ENCODE peak calls at places on chromosomes 3 and 15, in four cellular contexts. V is K562, Y is WTC11, N is HepG2. A is an unnamed sample.

GRCh38 chr3:150165396-150166094 is 194.8 kb upstream of the PFN2 start:
- DNase-seq in V (no peak), Y (no peak), N (no peak), A (no peak)

GRCh38 chr3:61237858-61238257 is 13.4 kb downstream of the FHIT start:
- DNase-seq in V (peak), Y (no peak), N (no peak), A (no peak)

GRCh38 chr3:155560135-155560534 is 184.7 kb downstream of the PLCH1 start:
- DNase-seq in V (no peak), Y (no peak), N (no peak), A (no peak)

GRCh38 chr15:75230524-75231371 is 27.4 kb upstream of the GOLGA6C start:
- DNase-seq in V (no peak), Y (no peak), N (no peak), A (no peak)

GRCh38 chr3:41683666-41684350 is 278.1 kb downstream of the ULK4 start:
- DNase-seq in V (no peak), Y (no peak), N (peak), A (no peak)

GRCh38 chr3:14608298-14608697 is 43.3 kb upstream of the CCDC174 start:
- DNase-seq in V (no peak), Y (no peak), N (no peak), A (no peak)

GRCh38 chr3:99659965-99660364 is 21.6 kb downstream of the COL8A1 start:
- DNase-seq in V (no peak), Y (no peak), N (no peak), A (no peak)

GRCh38 chr3:138222316-138222715 is 35.2 kb downstream of the ARMC8 start:
- DNase-seq in V (no peak), Y (no peak), N (no peak), A (no peak)

GRCh38 chr3:111714305-111714704 is 119.2 kb upstream of the ZBED2 start:
- DNase-seq in V (no peak), Y (peak), N (no peak), A (no peak)

GRCh38 chr3:73510298-73510697 is 114.4 kb downstream of the PDZRN3 start:
- DNase-seq in V (no peak), Y (no peak), N (no peak), A (no peak)

GRCh38 chr15:23035964-23036566 is 3.3 kb downstream of the TUBGCP5 start:
- DNase-seq in V (peak), Y (peak), N (peak), A (peak)

GRCh38 chr3:197547206-197547605 is 8.6 kb downstream of the BDH1 start:
- DNase-seq in V (no peak), Y (no peak), N (no peak), A (no peak)

GRCh38 chr3:119559441-119559963 is at the start of gene CD80:
- DNase-seq in V (peak), Y (peak), N (peak), A (peak)

GRCh38 chr3:178629430-178630178 is 93.4 kb downstream of the KCNMB2 start:
- DNase-seq in V (no peak), Y (no peak), N (no peak), A (no peak)

GRCh38 chr3:24052446-24052845 is 107.4 kb downstream of the NR1D2 start:
- DNase-seq in V (no peak), Y (no peak), N (no peak), A (no peak)

GRCh38 chr3:195854628-195855300 is 43.0 kb upstream of the MUC4 start:
- DNase-seq in V (peak), Y (no peak), N (no peak), A (no peak)

GRCh38 chr3:57026918-57027317 is 33.5 kb upstream of the SPATA12 start:
- DNase-seq in V (no peak), Y (no peak), N (no peak), A (no peak)

GRCh38 chr3:134332344-134332743 is 41.9 kb downstream of the AMOTL2 start:
- DNase-seq in V (no peak), Y (no peak), N (no peak), A (no peak)

GRCh38 chr15:80275946-80276345 is 23.9 kb upstream of the CTXND1 start:
- DNase-seq in V (no peak), Y (no peak), N (no peak), A (no peak)
- TF ChIP-seq SP1 in V (no peak), Y (no peak), N (no peak), A (no peak)

GRCh38 chr3:46918202-46918601 is 40.7 kb downstream of the PTH1R start:
- DNase-seq in V (no peak), Y (no peak), N (no peak), A (no peak)
- TF ChIP-seq ELF4 in V (no peak), Y (no peak), N (no peak), A (no peak)

GRCh38 chr15:76865548-76865991 is 39.6 kb downstream of the SCAPER start:
- DNase-seq in V (no peak), Y (no peak), N (no peak), A (no peak)
- TF ChIP-seq SP1 in V (no peak), Y (no peak), N (no peak), A (no peak)

DNA sequence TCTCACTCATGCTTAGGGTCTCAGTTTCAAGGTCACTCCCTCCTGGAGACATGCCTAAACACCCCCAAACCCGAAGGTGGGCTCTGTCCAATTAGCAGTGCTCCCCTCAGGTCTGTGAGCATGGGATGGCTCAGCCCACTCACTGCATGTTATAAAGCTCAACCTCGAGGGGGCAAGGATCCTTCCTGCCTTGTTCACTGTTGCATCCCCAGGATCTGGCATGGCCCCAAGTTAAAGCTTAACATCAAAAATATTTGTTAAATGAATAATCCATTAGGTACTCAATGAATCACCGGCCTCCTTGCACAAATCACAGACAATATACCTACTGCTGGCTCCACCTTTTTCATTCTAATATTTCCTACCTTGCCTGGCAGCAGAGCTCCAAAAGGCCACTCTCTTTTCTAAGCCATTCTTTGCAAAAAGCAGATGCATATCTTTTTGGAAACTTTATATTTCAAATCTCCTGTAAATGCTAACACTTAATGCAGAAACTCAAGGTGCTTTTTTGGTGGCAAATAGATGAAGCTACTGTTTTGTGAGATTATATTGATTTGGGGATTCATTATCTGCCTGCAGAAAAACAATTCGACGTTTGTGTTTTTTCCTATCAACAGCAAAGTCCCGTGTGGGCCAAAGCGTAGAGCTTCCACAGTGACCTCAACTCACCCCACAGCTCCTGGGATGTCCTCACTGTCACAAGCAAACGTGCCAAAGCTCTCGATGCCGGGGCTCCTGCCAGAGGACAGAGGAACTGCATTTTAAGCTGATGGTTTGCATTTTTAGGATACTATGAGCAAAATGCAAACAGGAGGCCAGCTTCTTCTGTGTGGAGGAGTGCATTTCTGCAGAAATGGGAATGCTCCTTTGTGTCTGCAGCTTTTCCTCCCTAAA is 35.4 kb downstream of the PCOLCE2 start:
- DNase-seq in V (no peak), Y (no peak), N (peak), A (no peak)
- TF ChIP-seq ELF4 in V (no peak), Y (no peak), N (no peak), A (no peak)

DNA sequence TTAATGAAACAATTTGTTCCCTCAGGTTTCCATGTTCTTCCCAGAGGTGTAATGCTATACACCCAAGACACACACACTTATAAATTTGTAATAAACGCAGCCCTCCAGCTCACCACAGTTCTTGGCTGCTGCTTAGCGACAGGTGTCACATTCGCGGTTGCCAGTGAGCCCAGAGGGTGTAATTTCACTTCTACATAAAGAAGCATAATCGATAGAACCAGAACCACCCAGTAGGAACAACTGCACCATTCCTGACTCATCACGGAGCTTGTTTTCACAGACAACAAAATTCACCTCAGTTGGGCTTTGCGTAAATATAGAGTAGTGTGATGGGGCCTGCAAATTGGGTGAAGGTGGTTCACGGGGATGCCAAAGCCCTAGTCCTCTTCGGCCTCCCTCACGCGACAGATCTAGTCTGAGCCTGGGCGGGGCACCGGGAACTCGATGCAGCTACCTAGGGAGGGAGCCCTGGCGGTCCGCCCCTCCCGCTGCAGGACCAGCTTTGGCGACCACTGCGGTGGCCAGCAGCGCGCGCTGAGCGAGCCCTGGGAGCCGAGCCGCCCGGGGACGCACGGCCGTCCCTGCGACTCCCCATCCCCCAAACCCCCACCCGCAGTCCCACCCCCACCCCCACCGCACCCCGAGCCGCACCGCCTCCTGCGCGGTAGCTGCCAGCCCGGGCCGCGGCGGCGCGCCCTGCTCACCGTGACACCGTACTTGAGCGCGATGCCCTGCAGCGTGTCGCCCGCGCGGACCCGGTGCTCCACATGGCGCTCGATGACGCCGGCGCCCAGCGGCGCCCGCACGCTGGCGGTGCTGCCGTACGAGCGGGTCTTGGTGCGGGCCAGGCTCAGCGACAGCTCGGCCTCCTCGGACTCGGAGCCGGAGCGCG is 563 bp downstream of the LYSMD2 start:
- DNase-seq in V (peak), Y (peak), N (no peak), A (peak)
- TF ChIP-seq SP1 in V (no peak), Y (peak), N (no peak), A (no peak)

DNA sequence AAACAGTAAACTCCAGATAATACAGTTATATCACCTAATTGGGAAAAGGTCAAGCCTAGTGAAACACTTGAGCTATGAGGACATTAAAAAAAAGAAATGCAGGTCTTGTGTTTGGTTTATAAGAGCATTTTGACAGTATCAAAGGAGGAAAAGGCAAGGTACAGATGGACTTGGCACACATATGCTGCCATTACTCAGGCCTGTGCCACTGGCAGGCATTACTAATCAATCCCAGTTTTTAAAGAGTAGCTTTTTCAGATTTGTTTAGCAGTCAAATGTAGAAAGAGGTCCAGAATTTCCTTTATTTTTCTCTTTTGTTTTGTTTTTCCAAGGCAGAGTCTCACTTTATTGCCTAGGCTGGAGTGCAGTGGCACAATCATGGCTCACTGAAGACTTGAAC is 38.9 kb downstream of the MDFIC2 start:
- DNase-seq in V (no peak), Y (no peak), N (no peak), A (no peak)
- TF ChIP-seq ELF4 in V (no peak), Y (no peak), N (no peak), A (no peak)

GRCh38 chr3:43692085-43692484 is 1.3 kb downstream of the ABHD5 start:
- DNase-seq in V (peak), Y (no peak), N (no peak), A (no peak)

GRCh38 chr3:43690400-43691119 is at the start of gene ABHD5:
- DNase-seq in V (peak), Y (peak), N (peak), A (peak)

GRCh38 chr3:43689766-43690399 is 855 bp upstream of the ABHD5 start:
- DNase-seq in V (no peak), Y (no peak), N (no peak), A (no peak)

GRCh38 chr3:43692971-43693370 is 2.2 kb downstream of the ABHD5 start:
- DNase-seq in V (no peak), Y (no peak), N (no peak), A (no peak)

GRCh38 chr3:43691120-43692002 is 623 bp downstream of the ABHD5 start:
- DNase-seq in V (peak), Y (peak), N (peak), A (peak)
- TF ChIP-seq SP1 in V (no peak), Y (no peak), N (no peak), A (no peak)

A was measured in HEK293T.